ENCODE peak calls at places on chromosome 16, in four cellular contexts. M is K562, N is IMR-90, Z is GM12878. F is an unnamed sample.

GRCh38 chr16:88866151-88866920 is at the start of gene PABPN1L:
- DNase-seq in M (no peak), N (no peak), Z (no peak), F (no peak)

GRCh38 chr16:87499189-87499486 is 6.3 kb upstream of the ZCCHC14 start:
- DNase-seq in M (no peak), N (peak), Z (no peak), F (no peak)

GRCh38 chr16:56270828-56271227 is 79.5 kb downstream of the GNAO1 start:
- DNase-seq in M (no peak), Z (no peak), N (no peak), F (no peak)

GRCh38 chr16:90020260-90020837 is 1.1 kb upstream of the DBNDD1 start:
- DNase-seq in M (no peak), Z (no peak), N (peak), F (peak)

GRCh38 chr16:87132361-87133014 is 184.7 kb downstream of the C16orf95 start:
- DNase-seq in Z (no peak), N (peak), M (no peak), F (peak)

GRCh38 chr16:83356266-83356665 is 451.5 kb upstream of the HSBP1 start:
- DNase-seq in M (peak), N (peak), Z (no peak), F (peak)

GRCh38 chr16:3047387-3047720 is 993 bp downstream of the MMP25 start:
- DNase-seq in Z (no peak), M (no peak), N (no peak), F (no peak)

GRCh38 chr16:75703341-75703740 is 2.1 kb upstream of the DUXB start:
- DNase-seq in M (no peak), N (peak), Z (no peak), F (no peak)

GRCh38 chr16:89506791-89507191 is 1.4 kb upstream of the SPG7 start:
- DNase-seq in Z (no peak), N (no peak), M (no peak), F (no peak)

GRCh38 chr16:11356573-11357331 is 11.5 kb downstream of the RMI2 start:
- DNase-seq in N (peak), M (peak), Z (no peak), F (peak)

GRCh38 chr16:66728117-66728787 is 23.2 kb downstream of the DYNC1LI2 start:
- DNase-seq in Z (no peak), N (peak), M (peak), F (peak)

GRCh38 chr16:81599034-81599744 is 154.6 kb downstream of the CMIP start:
- DNase-seq in N (no peak), M (no peak), Z (no peak), F (peak)

GRCh38 chr16:56916571-56917403 is 15.2 kb upstream of the HERPUD1 start:
- DNase-seq in N (no peak), M (no peak), Z (peak), F (no peak)

GRCh38 chr16:3637371-3637923 is 17.0 kb upstream of the DNASE1 start:
- DNase-seq in N (peak), M (peak), Z (no peak), F (peak)

GRCh38 chr16:57115504-57116182 is 23.3 kb downstream of the CPNE2 start:
- DNase-seq in N (peak), Z (no peak), M (no peak), F (no peak)

GRCh38 chr16:57048095-57048494 is 44.3 kb upstream of the CPNE2 start:
- DNase-seq in M (no peak), Z (no peak), N (no peak), F (no peak)

GRCh38 chr16:10182186-10182683 is at the start of gene GRIN2A:
- DNase-seq in Z (no peak), M (no peak), N (no peak), F (no peak)

GRCh38 chr16:68362314-68362913 is 51.6 kb downstream of the PRMT7 start:
- DNase-seq in N (no peak), Z (no peak), M (no peak), F (no peak)

GRCh38 chr16:13833510-13833909 is 86.4 kb upstream of the ERCC4 start:
- DNase-seq in Z (no peak), M (no peak), N (no peak), F (no peak)

GRCh38 chr16:70803354-70803753 is 2.4 kb upstream of the VAC14 start:
- DNase-seq in Z (no peak), N (peak), M (no peak), F (no peak)

GRCh38 chr16:52298769-52299168 is 248.2 kb downstream of the TOX3 start:
- DNase-seq in N (no peak), Z (no peak), M (no peak), F (peak)

GRCh38 chr16:8853611-8854010 is 15.2 kb downstream of the CARHSP1 start:
- DNase-seq in M (no peak), N (no peak), Z (no peak), F (no peak)

GRCh38 chr16:17431012-17431411 is 39.7 kb downstream of the XYLT1 start:
- DNase-seq in N (peak), M (no peak), Z (no peak), F (no peak)

GRCh38 chr16:69745959-69746358 is 8.8 kb downstream of the NOB1 start:
- DNase-seq in M (no peak), N (no peak), Z (no peak), F (no peak)

GRCh38 chr16:81786868-81787267 is 7.8 kb downstream of the PLCG2 start:
- DNase-seq in Z (no peak), N (no peak), M (no peak), F (no peak)

GRCh38 chr16:16982614-16983013 is 488.1 kb downstream of the XYLT1 start:
- DNase-seq in M (no peak), N (no peak), Z (no peak), F (no peak)

GRCh38 chr16:56195151-56195550 is 3.9 kb downstream of the GNAO1 start:
- DNase-seq in N (no peak), M (no peak), Z (no peak), F (no peak)

GRCh38 chr16:75589301-75589700 is 23.1 kb downstream of the GABARAPL2 start:
- DNase-seq in M (no peak), N (no peak), Z (no peak), F (no peak)

GRCh38 chr16:72104905-72105304 is 11.3 kb downstream of the DHX38 start:
- DNase-seq in M (no peak), Z (no peak), N (no peak), F (no peak)

GRCh38 chr16:27973678-27974077 is 89.8 kb downstream of the GSG1L start:
- DNase-seq in N (no peak), Z (no peak), M (no peak), F (no peak)

GRCh38 chr16:27969574-27969973 is 93.9 kb downstream of the GSG1L start:
- DNase-seq in N (peak), M (no peak), Z (no peak), F (no peak)

GRCh38 chr16:27974896-27975540 is 88.5 kb downstream of the GSG1L start:
- DNase-seq in Z (no peak), N (no peak), M (no peak), F (no peak)

GRCh38 chr16:27976990-27977389 is 86.5 kb downstream of the GSG1L start:
- DNase-seq in M (no peak), Z (no peak), N (no peak), F (no peak)

DNA sequence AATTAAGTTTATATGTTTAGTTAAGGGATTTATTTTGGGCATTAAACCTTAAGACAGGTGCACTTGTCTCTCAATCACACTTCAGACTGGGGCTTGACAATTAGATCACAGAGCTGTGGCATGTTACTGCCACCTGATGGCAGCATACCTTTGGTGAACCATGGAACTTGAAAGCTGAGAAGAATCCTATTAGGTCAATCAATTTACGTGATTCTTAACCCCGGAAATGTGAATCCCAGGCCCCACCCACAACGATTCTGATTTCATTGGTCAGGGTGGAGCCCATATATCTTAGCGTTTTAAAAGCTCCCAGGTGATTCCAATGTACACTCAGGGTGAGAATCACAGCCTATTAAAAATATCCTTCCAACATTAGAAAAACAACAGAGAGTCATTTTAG is 91.0 kb downstream of the GSG1L start:
- DNase-seq in M (peak), Z (peak), N (peak), F (peak)
- TF ChIP-seq CEBPB in M (no peak), Z (no peak), N (no peak), F (no peak)

GRCh38 chr16:65278874-65279273 is 157.0 kb upstream of the CDH11 start:
- DNase-seq in Z (no peak), M (no peak), N (no peak), F (no peak)
- TF ChIP-seq MXI1 in Z (no peak), M (no peak), N (no peak), F (no peak)

GRCh38 chr16:84568066-84568465 is 49.8 kb downstream of the COTL1 start:
- DNase-seq in M (no peak), Z (no peak), N (no peak), F (no peak)
- TF ChIP-seq CEBPB in M (no peak), Z (no peak), N (no peak), F (no peak)

DNA sequence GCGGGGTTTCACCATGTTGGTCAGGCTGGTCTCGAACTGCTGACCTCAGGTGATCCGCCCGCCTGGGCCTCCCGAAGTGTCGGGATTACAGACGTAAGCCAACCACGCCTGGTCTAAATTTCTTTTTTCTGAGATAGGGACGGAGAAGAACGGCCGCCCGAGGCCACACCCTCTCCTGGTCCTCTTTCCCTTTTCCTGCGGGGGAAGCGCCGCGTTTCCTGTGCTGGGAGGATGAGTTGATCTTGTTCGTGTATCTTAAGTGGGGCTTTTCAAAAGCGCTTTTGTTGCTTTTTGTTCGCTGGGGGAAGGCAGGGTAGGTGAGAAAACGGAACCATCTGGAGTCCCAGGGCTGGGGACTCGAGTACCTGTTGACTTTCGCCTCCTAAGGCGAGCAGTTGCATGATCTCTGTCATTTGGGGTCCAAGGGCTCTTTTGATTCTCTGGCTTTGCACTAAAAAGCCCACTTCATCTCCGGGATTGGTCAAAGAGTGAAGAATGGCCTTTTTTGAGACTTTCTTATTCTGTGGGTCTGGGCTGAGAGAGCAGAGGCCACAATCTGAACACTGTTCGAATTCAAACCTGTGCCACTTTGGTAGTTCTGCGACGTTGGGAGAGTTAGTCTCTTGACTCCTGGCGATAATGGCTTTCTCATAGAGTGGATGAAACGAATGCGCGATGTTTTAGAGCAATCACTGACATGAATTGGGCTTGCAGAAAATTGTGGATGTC is 1.3 kb downstream of the FUS start:
- DNase-seq in Z (no peak), N (peak), M (peak), F (no peak)
- TF ChIP-seq MXI1 in Z (no peak), N (no peak), M (no peak), F (peak)

DNA sequence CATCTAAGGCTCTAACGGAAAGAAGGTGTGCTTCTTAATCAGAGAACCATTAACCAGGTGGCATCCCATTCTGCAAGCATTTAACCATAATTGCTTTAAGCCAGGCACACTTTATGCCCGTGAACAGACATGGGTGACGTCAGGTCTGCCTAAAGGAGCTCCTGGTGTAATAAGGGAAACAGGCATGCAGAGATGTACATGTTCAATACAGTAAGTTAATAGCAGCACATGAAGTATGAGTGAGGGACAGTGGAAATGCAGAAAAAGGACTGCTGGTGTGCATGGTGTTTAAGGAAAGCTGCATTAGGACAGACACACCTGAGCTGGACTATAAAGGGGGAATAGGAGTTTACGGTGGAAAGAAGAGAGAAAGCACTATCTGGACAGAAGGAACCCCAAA is 18.6 kb downstream of the DYNLRB2 start:
- DNase-seq in M (no peak), Z (no peak), N (no peak), F (no peak)
- TF ChIP-seq CEBPB in M (no peak), Z (no peak), N (no peak), F (no peak)

DNA sequence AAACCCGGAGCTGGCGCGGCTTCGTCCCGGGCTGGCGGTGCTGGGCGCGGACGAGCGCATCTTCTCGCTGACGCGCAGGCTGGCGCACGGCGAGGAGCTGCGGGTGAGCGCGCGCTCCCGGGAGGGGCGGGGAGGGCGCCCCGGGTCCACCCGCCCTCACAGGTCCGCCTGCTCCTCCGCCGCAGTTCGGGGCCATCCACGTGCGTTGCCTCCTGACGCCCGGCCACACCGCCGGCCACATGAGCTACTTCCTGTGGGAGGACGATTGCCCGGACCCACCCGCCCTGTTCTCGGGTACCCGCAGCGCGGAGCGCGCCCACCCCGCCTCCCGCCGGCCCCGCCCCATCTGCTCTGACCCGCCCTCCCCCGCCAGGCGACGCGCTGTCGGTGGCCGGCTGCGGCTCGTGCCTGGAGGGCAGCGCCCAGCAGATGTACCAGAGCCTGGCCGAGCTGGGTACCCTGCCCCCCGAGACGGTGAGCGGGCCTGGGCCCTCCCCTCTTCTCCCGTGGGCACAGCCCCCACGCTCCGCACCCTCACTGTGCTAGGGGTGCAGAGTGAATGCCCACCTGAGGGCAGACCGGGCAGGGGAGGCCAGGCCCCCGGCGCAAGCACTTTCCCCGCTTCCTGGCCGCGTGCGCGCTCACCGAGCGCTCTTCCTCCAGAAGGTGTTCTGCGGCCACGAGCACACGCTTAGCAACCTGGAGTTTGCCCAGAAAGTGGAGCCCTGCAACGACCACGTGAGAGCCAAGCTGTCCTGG is 1.4 kb downstream of the HAGHL start:
- DNase-seq in Z (no peak), N (peak), M (peak), F (no peak)
- TF ChIP-seq MXI1 in Z (peak), N (peak), M (peak), F (peak)

GRCh38 chr16:24430937-24431760 is 108.2 kb upstream of the RBBP6 start:
- DNase-seq in N (no peak), Z (peak), M (no peak), F (no peak)
- TF ChIP-seq CEBPB in N (no peak), Z (no peak), M (no peak), F (no peak)